ENCODE peak calls at places on chromosome 6, in eight cellular contexts. B is cardiac muscle cell, G is heart right ventricle, I is choroid plexus epithelial cell, M is fibroblast of mammary gland, J is body of pancreas, O is skeletal muscle cell, U is left lung. P is an unnamed sample.

GRCh38 chr6:118320652-118321051 is 227.4 kb upstream of the PLN start:
- DNase-seq in B (peak), G (no peak), I (peak), M (peak), J (peak), O (no peak), U (no peak), P (no peak)

GRCh38 chr6:105482227-105482839 is 79.5 kb upstream of the PREP start:
- DNase-seq in B (peak), G (peak), I (peak), M (peak), J (peak), O (peak), U (no peak), P (no peak)

GRCh38 chr6:79089552-79090404 is 11.7 kb upstream of the PHIP start:
- DNase-seq in B (no peak), G (no peak), I (no peak), M (no peak), J (no peak), O (no peak), U (no peak), P (no peak)

GRCh38 chr6:113995632-113996031 is 24.7 kb upstream of the HDAC2 start:
- DNase-seq in B (peak), G (peak), I (peak), M (peak), J (peak), O (peak), U (no peak), P (peak)

GRCh38 chr6:149015224-149015876 is 268.5 kb downstream of the UST start:
- DNase-seq in B (peak), G (no peak), I (peak), M (peak), J (no peak), O (no peak), U (no peak), P (no peak)

GRCh38 chr6:75326557-75327258 is 42.1 kb upstream of the TMEM30A start:
- DNase-seq in B (peak), G (no peak), I (peak), M (peak), J (no peak), O (peak), U (no peak), P (no peak)

GRCh38 chr6:6224933-6225486 is 95.5 kb downstream of the F13A1 start:
- DNase-seq in B (no peak), G (no peak), I (no peak), M (peak), J (no peak), O (no peak), U (no peak), P (no peak)

GRCh38 chr6:30102701-30103629 is 9.9 kb downstream of the TRIM31 start:
- DNase-seq in B (peak), G (peak), I (peak), M (peak), J (peak), O (peak), U (peak), P (no peak)

GRCh38 chr6:49088631-49089030 is 374.4 kb downstream of the MMUT start:
- DNase-seq in B (no peak), G (no peak), I (no peak), M (no peak), J (no peak), O (no peak), U (no peak), P (no peak)

GRCh38 chr6:41013473-41014153 is 25.4 kb downstream of the UNC5CL start:
- DNase-seq in B (no peak), G (no peak), I (no peak), M (no peak), J (peak), O (no peak), U (no peak), P (no peak)

GRCh38 chr6:167092672-167093339 is 30.1 kb upstream of the CCR6 start:
- DNase-seq in B (no peak), G (no peak), I (no peak), M (no peak), J (no peak), O (no peak), U (no peak), P (no peak)

GRCh38 chr6:117515326-117515725 is 32.9 kb downstream of the DCBLD1 start:
- DNase-seq in B (no peak), G (no peak), I (no peak), M (no peak), J (no peak), O (no peak), U (no peak), P (no peak)

GRCh38 chr6:122098091-122098769 is 301.2 kb upstream of the HSF2 start:
- DNase-seq in B (no peak), G (no peak), I (no peak), M (peak), J (no peak), O (no peak), U (no peak), P (no peak)

GRCh38 chr6:123089223-123089622 is 93.2 kb downstream of the CLVS2 start:
- DNase-seq in B (no peak), G (no peak), I (peak), M (no peak), J (no peak), O (no peak), U (no peak), P (no peak)

GRCh38 chr6:20024979-20025378 is 187.3 kb downstream of the MBOAT1 start:
- DNase-seq in B (no peak), G (no peak), I (no peak), M (no peak), J (no peak), O (no peak), U (no peak), P (no peak)

GRCh38 chr6:116015560-116015959 is 45.1 kb downstream of the FRK start:
- DNase-seq in B (no peak), G (no peak), I (no peak), M (no peak), J (no peak), O (no peak), U (no peak), P (no peak)

GRCh38 chr6:27290065-27290849 is 21.8 kb downstream of the POM121L2 start:
- DNase-seq in B (no peak), G (no peak), I (peak), M (peak), J (no peak), O (no peak), U (no peak), P (no peak)

GRCh38 chr6:167827588-167828324 is 1.0 kb downstream of the AFDN start:
- DNase-seq in B (peak), G (peak), I (peak), M (no peak), J (peak), O (no peak), U (peak), P (no peak)

GRCh38 chr6:131807321-131807643 is 538 bp upstream of the ENPP1 start:
- DNase-seq in B (no peak), G (no peak), I (no peak), M (no peak), J (no peak), O (no peak), U (no peak), P (no peak)

GRCh38 chr6:14193524-14193923 is 76.0 kb downstream of the CD83 start:
- DNase-seq in B (no peak), G (no peak), I (no peak), M (no peak), J (no peak), O (no peak), U (no peak), P (peak)

GRCh38 chr6:157314705-157315321 is 8.5 kb downstream of the TMEM242 start:
- DNase-seq in B (peak), G (no peak), I (peak), M (peak), J (peak), O (peak), U (no peak), P (no peak)

GRCh38 chr6:132712366-132712765 is 1.5 kb downstream of the VNN1 start:
- DNase-seq in B (peak), G (no peak), I (peak), M (peak), J (no peak), O (no peak), U (no peak), P (peak)

GRCh38 chr6:101230866-101231265 is 162.6 kb upstream of the GRIK2 start:
- DNase-seq in B (no peak), G (no peak), I (no peak), M (no peak), J (no peak), O (no peak), U (no peak), P (no peak)

GRCh38 chr6:112717401-112717800 is 370.3 kb downstream of the RFPL4B start:
- DNase-seq in B (peak), G (no peak), I (peak), M (peak), J (no peak), O (no peak), U (no peak), P (no peak)

GRCh38 chr6:73514746-73515110 is 6.1 kb downstream of the EEF1A1 start:
- DNase-seq in B (peak), G (no peak), I (no peak), M (no peak), J (no peak), O (no peak), U (no peak), P (no peak)

GRCh38 chr6:7991992-7992815 is 72.0 kb downstream of the BLOC1S5 start:
- DNase-seq in B (peak), G (no peak), I (peak), M (peak), J (no peak), O (peak), U (no peak), P (no peak)

GRCh38 chr6:72640622-72640930 is 18.7 kb downstream of the KCNQ5 start:
- DNase-seq in B (no peak), G (no peak), I (no peak), M (no peak), J (no peak), O (no peak), U (no peak), P (no peak)

GRCh38 chr6:135322427-135323201 is 141.5 kb downstream of the MYB start:
- DNase-seq in B (no peak), G (no peak), I (no peak), M (no peak), J (no peak), O (no peak), U (no peak), P (no peak)

GRCh38 chr6:106223300-106223930 is 102.1 kb downstream of the ATG5 start:
- DNase-seq in B (peak), G (no peak), I (peak), M (peak), J (peak), O (peak), U (no peak), P (peak)

GRCh38 chr6:52284131-52284459 is 447 bp downstream of the MCM3 start:
- DNase-seq in B (no peak), G (no peak), I (peak), M (peak), J (peak), O (no peak), U (no peak), P (no peak)

GRCh38 chr6:36345681-36346417 is 9.2 kb upstream of the BNIP5 start:
- DNase-seq in B (peak), G (no peak), I (no peak), M (no peak), J (no peak), O (no peak), U (no peak), P (no peak)

GRCh38 chr6:140043357-140043756 is 668.9 kb upstream of the CITED2 start:
- DNase-seq in B (peak), G (no peak), I (peak), M (peak), J (no peak), O (peak), U (no peak), P (peak)

DNA sequence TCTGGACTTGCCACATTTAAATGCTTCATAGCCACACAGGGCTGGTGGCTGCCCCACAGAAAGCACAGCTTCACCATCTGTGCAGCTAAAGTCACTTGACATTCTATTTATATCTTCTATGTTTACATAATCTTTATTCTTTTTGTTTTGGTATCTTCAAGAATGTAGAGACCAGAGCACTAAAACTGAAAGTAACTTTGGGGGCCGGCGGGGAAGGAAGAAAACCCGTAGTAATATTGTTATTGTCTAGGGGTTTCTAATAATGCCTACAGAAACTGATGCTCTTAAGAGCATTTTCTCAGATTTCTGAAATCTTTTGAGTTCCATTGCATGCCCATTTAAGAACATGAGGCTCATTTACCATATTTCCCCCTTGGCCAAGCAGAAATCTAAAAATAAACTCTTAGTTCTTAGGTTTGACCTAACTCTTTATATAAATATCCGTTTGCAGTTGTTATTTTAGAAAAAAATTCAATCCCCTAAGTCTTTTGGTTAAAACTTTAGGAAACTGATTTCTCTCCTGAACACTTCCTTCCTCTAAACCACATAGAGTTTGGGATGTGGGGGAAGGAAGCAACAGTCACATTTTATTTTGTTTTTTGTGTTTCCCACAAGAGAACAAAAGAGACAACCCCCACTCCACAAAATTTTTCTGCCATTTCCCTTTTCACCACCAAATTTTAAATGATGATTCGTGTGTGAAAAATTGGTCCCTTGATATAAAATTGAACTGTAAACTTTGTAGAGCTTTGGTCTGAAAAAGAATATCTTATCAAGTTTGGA is 207.6 kb downstream of the OGFRL1 start:
- DNase-seq in B (peak), G (no peak), I (peak), M (no peak), J (no peak), O (no peak), U (no peak), P (no peak)
- H3K4me3 ChIP-seq in B (no peak), G (peak), I (peak), M (peak), J (no peak), O (peak), U (peak), P (no peak)

DNA sequence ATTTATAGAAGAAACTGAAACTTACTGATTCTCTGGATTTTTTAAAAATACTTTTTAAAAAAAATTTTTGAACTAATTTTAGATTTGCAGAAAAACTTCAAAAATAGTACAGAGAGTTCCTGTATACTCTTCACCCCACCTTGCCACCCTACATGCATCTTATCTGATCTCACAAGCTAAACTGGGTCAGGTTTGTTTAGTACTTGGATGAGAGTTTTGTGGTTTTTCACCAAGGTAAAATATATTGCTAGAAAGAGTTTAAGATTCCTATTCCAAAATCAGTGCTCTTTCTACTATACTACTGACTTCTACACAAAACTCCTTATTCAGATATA is 350.8 kb upstream of the RUNX2 start:
- DNase-seq in B (no peak), G (no peak), I (peak), M (no peak), J (no peak), O (no peak), U (no peak), P (no peak)
- H3K4me3 ChIP-seq in B (no peak), G (no peak), I (no peak), M (no peak), J (no peak), O (no peak), U (no peak), P (no peak)

GRCh38 chr6:133887478-133887877 is 1.4 kb upstream of the TCF21 start:
- DNase-seq in B (no peak), G (no peak), I (no peak), M (no peak), J (no peak), O (no peak), U (no peak), P (no peak)
- H3K4me3 ChIP-seq in B (no peak), G (no peak), I (no peak), M (no peak), J (no peak), O (no peak), U (no peak), P (no peak)

GRCh38 chr6:2877057-2877882 is 25.8 kb downstream of the SERPINB9 start:
- DNase-seq in B (peak), G (no peak), I (peak), M (peak), J (no peak), O (peak), U (no peak), P (no peak)
- H3K4me3 ChIP-seq in B (no peak), G (peak), I (peak), M (no peak), J (no peak), O (no peak), U (no peak), P (no peak)

GRCh38 chr6:25042599-25042936 is 106.8 kb upstream of the RIPOR2 start:
- DNase-seq in B (no peak), G (no peak), I (no peak), M (no peak), J (no peak), O (no peak), U (no peak), P (no peak)
- H3K4me3 ChIP-seq in B (no peak), G (no peak), I (no peak), M (no peak), J (no peak), O (no peak), U (no peak), P (no peak)

DNA sequence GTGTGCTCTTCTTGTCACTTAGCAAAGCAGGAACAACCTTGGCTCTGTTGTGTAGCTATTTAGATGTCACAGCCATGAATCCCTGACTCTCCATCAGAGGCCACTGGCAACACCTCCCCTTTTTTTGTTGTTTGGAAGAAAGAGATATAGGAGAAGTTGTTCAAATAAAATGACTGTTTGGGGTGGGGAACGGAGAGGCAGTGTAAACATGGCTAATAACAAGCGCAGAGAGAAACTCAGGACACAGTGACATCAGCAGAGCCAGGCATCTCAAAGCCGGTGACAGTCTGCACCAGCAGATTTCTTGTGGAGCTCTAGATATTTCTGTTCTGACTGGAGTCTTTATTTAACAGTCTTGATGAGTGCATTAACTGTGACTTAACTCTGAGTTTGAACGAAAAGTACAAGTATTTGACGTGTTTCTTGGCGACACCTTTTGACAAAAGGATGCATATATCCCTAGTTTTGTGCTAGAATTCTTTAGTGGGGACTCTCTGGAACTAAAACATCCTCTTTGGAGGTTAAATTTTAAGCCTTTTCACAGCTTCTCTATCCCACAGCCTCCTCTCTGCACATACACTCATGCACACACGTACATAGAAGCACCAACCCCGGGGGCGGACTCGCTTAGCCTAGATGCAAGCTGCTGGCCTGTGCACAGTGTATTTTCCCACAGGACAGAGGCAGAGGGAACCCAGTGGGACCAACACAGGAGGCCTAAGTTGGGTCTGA is 53.8 kb downstream of the ADAT2 start:
- DNase-seq in B (peak), G (no peak), I (no peak), M (no peak), J (peak), O (no peak), U (no peak), P (no peak)
- H3K4me3 ChIP-seq in B (no peak), G (no peak), I (no peak), M (no peak), J (no peak), O (no peak), U (no peak), P (no peak)

DNA sequence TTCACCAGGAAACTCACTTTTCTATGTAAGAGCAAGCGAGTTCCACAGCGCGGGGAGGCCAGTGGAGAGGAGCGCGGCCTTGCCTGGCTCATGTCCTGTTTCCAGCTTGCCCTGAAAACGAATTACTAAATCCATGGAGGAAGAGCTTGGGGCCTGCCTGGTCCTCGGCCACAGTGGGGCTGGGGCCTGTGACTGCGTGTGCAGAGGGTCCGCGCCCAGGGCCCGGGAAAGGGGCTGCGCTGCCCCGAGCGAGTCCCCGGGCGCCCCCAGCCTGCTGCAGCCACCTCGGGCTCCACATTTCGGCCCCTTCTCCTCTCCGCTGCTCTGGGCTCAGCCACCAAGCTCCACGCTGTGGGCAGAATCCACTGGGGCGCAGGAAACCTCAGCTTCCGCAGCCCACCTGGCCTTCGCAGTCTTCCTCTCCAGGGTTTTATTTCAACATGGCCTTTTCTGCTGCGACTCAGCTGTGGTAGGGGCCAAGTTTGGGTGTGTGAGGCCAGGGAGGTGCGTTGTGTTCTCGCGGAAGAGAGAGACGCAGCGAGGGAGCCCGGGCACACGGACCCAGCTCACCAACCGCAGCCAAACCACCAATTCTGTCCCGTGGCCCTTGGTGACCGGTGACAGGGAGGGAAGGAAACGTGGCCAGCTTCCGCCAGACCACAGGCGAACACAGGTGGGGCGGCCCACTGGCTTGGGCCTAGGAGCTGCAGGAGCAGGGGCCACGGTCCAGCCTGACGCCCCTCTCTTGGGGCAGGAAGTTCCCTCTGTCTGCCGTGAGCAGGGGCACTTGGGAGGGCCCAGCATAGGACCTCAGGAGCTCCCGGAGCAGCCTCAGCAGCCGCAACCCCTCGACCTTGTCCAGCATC is 211.4 kb downstream of the ERMARD start:
- DNase-seq in B (no peak), G (no peak), I (no peak), M (no peak), J (peak), O (no peak), U (peak), P (no peak)
- H3K4me3 ChIP-seq in B (no peak), G (peak), I (no peak), M (no peak), J (no peak), O (no peak), U (peak), P (no peak)